ENCODE peak calls at places on chromosomes 3 and 15, in four cellular contexts. X, M, G and V are unnamed samples.

GRCh38 chr3:167653155-167653554 is 587 bp downstream of the WDR49 start:
- DNase-seq in G (no peak), X (no peak), M (no peak), V (no peak)

GRCh38 chr3:98991393-98991792 is 89.9 kb upstream of the DCBLD2 start:
- DNase-seq in G (no peak), M (no peak), X (no peak), V (no peak)

GRCh38 chr15:60964527-60964926 is 264.6 kb downstream of the RORA start:
- DNase-seq in X (no peak), G (no peak), M (no peak), V (no peak)

GRCh38 chr15:93703092-93703785 is 528.1 kb upstream of the MCTP2 start:
- DNase-seq in X (no peak), M (no peak), G (no peak), V (no peak)

GRCh38 chr15:85905626-85906025 is 110.9 kb upstream of the KLHL25 start:
- DNase-seq in M (no peak), G (no peak), X (no peak), V (no peak)

GRCh38 chr3:193301441-193301840 is 60.4 kb downstream of the PLAAT1 start:
- DNase-seq in M (no peak), X (no peak), G (no peak), V (no peak)

GRCh38 chr3:40864915-40865314 is 334.4 kb upstream of the CTNNB1 start:
- DNase-seq in G (no peak), X (no peak), M (no peak), V (no peak)

GRCh38 chr3:50445919-50446318 is 57.5 kb downstream of the CACNA2D2 start:
- DNase-seq in M (peak), X (no peak), G (no peak), V (no peak)

GRCh38 chr3:181823716-181824115 is 112.0 kb downstream of the SOX2 start:
- DNase-seq in M (no peak), X (no peak), G (no peak), V (no peak)

GRCh38 chr3:52848617-52849016 is 13.8 kb upstream of the MUSTN1 start:
- DNase-seq in X (peak), M (no peak), G (no peak), V (peak)

GRCh38 chr15:45662375-45662774 is 27.5 kb downstream of the SQOR start:
- DNase-seq in X (no peak), M (no peak), G (no peak), V (no peak)

GRCh38 chr15:78070049-78070698 is 7.3 kb downstream of the TBC1D2B start:
- DNase-seq in X (no peak), G (no peak), M (no peak), V (no peak)

GRCh38 chr3:151282921-151283320 is 4.6 kb upstream of the P2RY14 start:
- DNase-seq in M (peak), G (peak), X (peak), V (peak)

GRCh38 chr3:142022381-142022780 is 127.0 kb downstream of the TFDP2 start:
- DNase-seq in G (peak), M (no peak), X (no peak), V (no peak)

GRCh38 chr3:24583004-24583403 is 88.4 kb upstream of the THRB start:
- DNase-seq in X (no peak), G (no peak), M (peak), V (no peak)

GRCh38 chr3:130850044-130850797 is 43.7 kb upstream of the ATP2C1 start:
- DNase-seq in M (no peak), G (peak), X (peak), V (no peak)

GRCh38 chr3:166425900-166426611 is 588.8 kb upstream of the BCHE start:
- DNase-seq in M (peak), G (no peak), X (no peak), V (no peak)

GRCh38 chr3:107598926-107599754 is 76.4 kb downstream of the BBX start:
- DNase-seq in M (peak), G (no peak), X (peak), V (peak)

GRCh38 chr3:107600784-107601183 is 78.0 kb downstream of the BBX start:
- DNase-seq in G (no peak), X (no peak), M (no peak), V (no peak)

GRCh38 chr3:107604057-107604802 is 81.5 kb downstream of the BBX start:
- DNase-seq in X (peak), G (no peak), M (no peak), V (no peak)

GRCh38 chr3:107596639-107597038 is 73.9 kb downstream of the BBX start:
- DNase-seq in M (no peak), G (no peak), X (no peak), V (no peak)

GRCh38 chr3:107599755-107600122 is 77.0 kb downstream of the BBX start:
- DNase-seq in M (no peak), G (no peak), X (no peak), V (no peak)
- TF ChIP-seq USF2 in M (no peak), G (no peak), X (no peak), V (no peak)

GRCh38 chr15:70647396-70647795 is 116.0 kb downstream of the UACA start:
- DNase-seq in M (no peak), G (no peak), X (no peak), V (no peak)
- TF ChIP-seq BHLHE40 in M (no peak), G (no peak), X (no peak), V (no peak)

DNA sequence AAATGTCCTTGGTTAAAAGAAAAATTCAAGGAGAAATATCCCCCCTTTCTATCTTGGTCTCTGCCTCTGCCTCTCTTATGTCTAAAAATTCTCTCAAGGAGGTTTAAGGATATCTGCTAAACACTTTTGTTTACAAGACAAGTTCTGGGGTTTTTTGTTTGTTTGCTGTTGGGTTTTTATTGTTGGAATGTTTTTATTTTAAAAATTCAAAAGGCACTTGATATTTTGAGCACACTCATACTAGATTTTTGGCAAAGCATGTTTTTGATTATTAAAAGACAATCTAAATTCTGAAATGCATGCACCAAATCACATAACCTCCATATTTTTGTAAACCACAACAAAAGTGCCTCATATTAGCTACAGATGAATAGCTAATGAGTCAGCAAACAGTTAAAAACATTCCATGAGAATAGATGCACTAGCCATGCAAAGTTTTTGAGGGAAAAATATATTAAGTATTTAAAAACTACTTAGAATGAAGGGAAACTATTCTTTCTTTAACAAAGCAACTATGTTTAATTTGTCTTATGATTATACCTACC is 84.6 kb downstream of the ZBTB20 start:
- DNase-seq in G (no peak), X (peak), M (no peak), V (no peak)
- TF ChIP-seq USF2 in G (no peak), X (no peak), M (no peak), V (no peak)

DNA sequence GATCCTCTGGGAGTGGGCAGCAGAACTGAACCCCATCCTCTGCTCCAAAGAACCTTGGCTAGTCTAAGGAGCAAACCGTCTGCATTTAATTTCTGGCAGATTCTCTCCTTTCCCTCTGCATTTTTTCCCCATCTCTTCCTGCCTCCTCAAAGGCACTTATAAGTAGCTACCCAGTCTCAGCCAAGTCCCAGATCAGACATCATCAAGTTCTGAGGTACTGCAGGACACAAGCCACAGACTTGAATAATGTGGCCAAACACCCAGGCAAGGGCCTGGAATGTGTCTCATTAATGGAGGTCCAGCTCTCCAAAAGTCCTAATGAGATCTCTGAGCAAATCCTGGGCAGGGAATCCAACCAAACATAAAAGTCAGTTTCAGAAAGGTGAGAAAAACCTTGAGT is 92.8 kb upstream of the STRIT1 start:
- DNase-seq in X (no peak), M (no peak), G (no peak), V (no peak)
- TF ChIP-seq BHLHE40 in X (no peak), M (no peak), G (no peak), V (no peak)

DNA sequence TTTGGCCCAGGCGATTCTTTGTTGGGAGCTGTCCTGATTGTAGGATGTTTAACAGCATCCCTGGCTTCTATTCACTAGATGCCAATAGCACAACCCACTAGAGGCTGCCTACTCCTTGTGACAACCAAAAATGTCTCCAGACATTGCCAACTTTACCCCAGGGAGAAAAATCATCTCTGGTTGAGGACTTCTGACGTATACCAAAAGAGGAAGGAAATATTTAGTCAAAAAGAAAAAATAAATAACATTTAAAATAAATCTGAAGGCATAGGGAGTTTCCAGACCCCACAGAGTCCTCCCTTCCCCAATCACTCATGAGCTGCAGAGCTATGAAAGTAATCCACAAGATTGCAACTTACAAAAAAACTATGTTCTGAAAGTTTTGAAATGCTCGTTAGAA is 61.0 kb downstream of the MECOM start:
- DNase-seq in G (no peak), X (no peak), M (no peak), V (no peak)
- TF ChIP-seq USF2 in G (no peak), X (no peak), M (no peak), V (no peak)

DNA sequence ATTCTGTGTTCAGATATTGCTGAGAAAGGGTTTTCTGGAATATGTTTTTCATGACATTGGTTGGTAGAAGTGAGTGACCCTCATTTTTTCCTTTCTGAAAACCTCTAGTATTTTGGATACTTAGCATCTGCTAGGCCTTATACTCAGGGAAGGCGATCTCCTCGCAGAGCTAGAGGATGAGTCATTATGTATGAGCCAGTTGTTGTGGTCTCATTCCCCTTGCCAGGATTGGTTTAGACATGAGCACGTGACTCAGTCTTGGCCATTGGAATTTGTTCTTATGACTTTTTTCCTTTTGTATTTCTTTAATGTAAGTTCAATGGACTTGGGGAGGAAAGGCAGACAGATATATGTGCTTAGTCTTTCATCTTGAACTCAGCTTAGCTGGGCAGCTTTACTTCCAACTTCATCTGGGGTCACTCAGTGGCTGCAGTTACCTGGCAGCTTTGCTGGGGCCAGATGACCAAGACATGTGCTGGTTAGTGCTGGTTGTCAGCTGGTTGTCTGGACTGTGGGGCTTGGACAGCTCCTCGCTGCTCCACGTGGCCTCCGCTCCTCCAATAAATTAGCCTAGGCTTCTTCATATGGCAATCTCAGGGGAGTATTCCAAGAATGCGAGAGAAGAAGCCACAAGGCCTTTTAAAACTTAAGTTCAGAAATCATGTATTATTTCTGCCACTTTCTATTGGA is 207.5 kb downstream of the IL20RB start:
- DNase-seq in M (no peak), X (peak), G (peak), V (peak)
- TF ChIP-seq BHLHE40 in M (no peak), X (no peak), G (no peak), V (no peak)

GRCh38 chr3:61420136-61420759 is 141.1 kb upstream of the PTPRG start:
- DNase-seq in M (no peak), G (no peak), X (no peak), V (no peak)

GRCh38 chr3:61416618-61417017 is 144.8 kb upstream of the PTPRG start:
- DNase-seq in M (no peak), G (no peak), X (no peak), V (no peak)

GRCh38 chr3:61414456-61414855 is 146.9 kb upstream of the PTPRG start:
- DNase-seq in X (no peak), G (no peak), M (no peak), V (no peak)

GRCh38 chr3:61422945-61423740 is 138.2 kb upstream of the PTPRG start:
- DNase-seq in M (peak), X (no peak), G (no peak), V (no peak)

DNA sequence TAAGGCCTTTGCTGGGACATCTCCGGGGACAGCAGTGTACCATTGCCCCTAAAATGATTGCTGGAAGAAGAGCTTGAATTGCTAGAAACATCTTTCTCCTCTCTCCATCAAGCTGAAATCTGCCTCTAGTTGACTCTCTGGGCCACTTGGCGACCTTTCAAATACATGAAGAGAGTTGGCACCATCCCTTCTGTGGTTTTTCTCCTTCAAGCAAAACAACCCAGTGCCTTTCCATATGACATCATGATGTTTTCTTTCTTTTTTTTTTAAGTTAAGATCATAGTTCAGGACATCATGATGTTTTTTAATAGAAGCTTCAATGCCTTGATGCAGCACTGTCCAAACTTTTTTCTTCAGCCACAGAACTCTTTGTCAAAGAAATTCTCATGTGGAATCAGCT is 144.0 kb upstream of the PTPRG start:
- DNase-seq in G (no peak), X (no peak), M (no peak), V (no peak)
- TF ChIP-seq USF2 in G (no peak), X (no peak), M (no peak), V (no peak)